ENCODE peak calls at places on chromosomes 1 and 21, in four cellular contexts. A, W, Q and B are unnamed samples.

GRCh38 chr1:204493882-204494280 is 724 bp downstream of the PIK3C2B start:
- DNase-seq in A (no peak), W (peak), Q (peak), B (no peak)

GRCh38 chr1:230212405-230212936 is 145.4 kb downstream of the GALNT2 start:
- DNase-seq in A (peak), W (no peak), Q (no peak), B (no peak)

GRCh38 chr1:111275079-111275478 is 15.6 kb upstream of the CHIA start:
- DNase-seq in A (no peak), W (peak), Q (peak), B (no peak)

GRCh38 chr1:86846166-86846647 is 67.7 kb downstream of the SELENOF start:
- DNase-seq in A (no peak), W (peak), Q (peak), B (no peak)

GRCh38 chr1:226675720-226676357 is 63.2 kb downstream of the ITPKB start:
- DNase-seq in A (no peak), W (no peak), Q (no peak), B (no peak)

GRCh38 chr1:99869304-99869703 is 19.1 kb downstream of the AGL start:
- DNase-seq in A (no peak), W (no peak), Q (peak), B (no peak)

GRCh38 chr1:214540324-214540723 is 11.1 kb downstream of the PTPN14 start:
- DNase-seq in A (no peak), W (no peak), Q (no peak), B (no peak)

GRCh38 chr1:30413606-30414005 is 309.8 kb downstream of the MATN1 start:
- DNase-seq in A (no peak), W (no peak), Q (no peak), B (no peak)

GRCh38 chr1:196372896-196373536 is 235.2 kb downstream of the KCNT2 start:
- DNase-seq in A (no peak), W (peak), Q (peak), B (peak)

GRCh38 chr1:153663211-153663610 is 4.7 kb downstream of the SNAPIN start:
- DNase-seq in A (no peak), W (no peak), Q (peak), B (no peak)

GRCh38 chr1:23273450-23274133 is 56.3 kb upstream of the HTR1D start:
- DNase-seq in A (no peak), W (peak), Q (peak), B (peak)

GRCh38 chr1:97340951-97341350 is 579.9 kb downstream of the DPYD start:
- DNase-seq in A (no peak), W (no peak), Q (peak), B (no peak)

GRCh38 chr1:34378968-34379729 is 202.4 kb downstream of the C1orf94 start:
- DNase-seq in A (no peak), W (no peak), Q (no peak), B (no peak)

GRCh38 chr1:61253912-61254628 is 171.7 kb downstream of the NFIA start:
- DNase-seq in A (no peak), W (no peak), Q (no peak), B (no peak)

GRCh38 chr1:12552951-12553921 is 64.8 kb downstream of the DHRS3 start:
- DNase-seq in A (no peak), W (no peak), Q (no peak), B (no peak)

GRCh38 chr21:45142469-45142868 is 68.1 kb downstream of the ADARB1 start:
- DNase-seq in A (no peak), W (no peak), Q (peak), B (no peak)

GRCh38 chr21:45768741-45769049 is 125.2 kb downstream of the PCBP3 start:
- DNase-seq in A (no peak), W (no peak), Q (no peak), B (no peak)

GRCh38 chr1:30310966-30311742 is 412.2 kb downstream of the MATN1 start:
- DNase-seq in A (no peak), W (no peak), Q (no peak), B (no peak)

GRCh38 chr1:20178634-20179368 is 7.1 kb upstream of the UBXN10 start:
- DNase-seq in A (no peak), W (no peak), Q (no peak), B (no peak)

GRCh38 chr1:239763850-239764249 is 327.8 kb upstream of the FMN2 start:
- DNase-seq in A (no peak), W (peak), Q (no peak), B (no peak)

GRCh38 chr1:154809436-154810413 is 60.4 kb downstream of the KCNN3 start:
- DNase-seq in A (no peak), W (no peak), Q (peak), B (no peak)

GRCh38 chr1:145962157-145963102 is 1.9 kb downstream of the ANKRD34A start:
- DNase-seq in A (no peak), W (no peak), Q (no peak), B (no peak)

GRCh38 chr1:94863297-94863911 is 43.2 kb downstream of the SLC44A3 start:
- DNase-seq in A (no peak), W (no peak), Q (peak), B (peak)

GRCh38 chr1:23100074-23100748 is 68.4 kb downstream of the LUZP1 start:
- DNase-seq in A (no peak), W (peak), Q (peak), B (no peak)

GRCh38 chr1:243979396-243979795 is 71.7 kb upstream of the ZBTB18 start:
- DNase-seq in A (no peak), W (no peak), Q (no peak), B (no peak)

GRCh38 chr1:55579332-55579996 is 364.3 kb upstream of the USP24 start:
- DNase-seq in A (no peak), W (no peak), Q (no peak), B (no peak)

GRCh38 chr1:44068442-44068861 is 37.2 kb upstream of the SLC6A9 start:
- DNase-seq in A (peak), W (no peak), Q (no peak), B (no peak)

GRCh38 chr1:5110508-5110907 is 456.1 kb downstream of the AJAP1 start:
- DNase-seq in A (no peak), W (no peak), Q (no peak), B (no peak)

GRCh38 chr21:44054710-44055109 is 42.6 kb downstream of the TRAPPC10 start:
- DNase-seq in A (no peak), W (peak), Q (peak), B (no peak)

GRCh38 chr1:33438364-33439145 is 7.7 kb upstream of the PHC2 start:
- DNase-seq in A (no peak), W (no peak), Q (no peak), B (no peak)

GRCh38 chr1:10031461-10031860 is 1.3 kb upstream of the UBE4B start:
- DNase-seq in A (no peak), W (peak), Q (peak), B (no peak)

GRCh38 chr21:45158491-45159423 is 84.4 kb downstream of the ADARB1 start:
- DNase-seq in A (no peak), W (no peak), Q (no peak), B (no peak)

DNA sequence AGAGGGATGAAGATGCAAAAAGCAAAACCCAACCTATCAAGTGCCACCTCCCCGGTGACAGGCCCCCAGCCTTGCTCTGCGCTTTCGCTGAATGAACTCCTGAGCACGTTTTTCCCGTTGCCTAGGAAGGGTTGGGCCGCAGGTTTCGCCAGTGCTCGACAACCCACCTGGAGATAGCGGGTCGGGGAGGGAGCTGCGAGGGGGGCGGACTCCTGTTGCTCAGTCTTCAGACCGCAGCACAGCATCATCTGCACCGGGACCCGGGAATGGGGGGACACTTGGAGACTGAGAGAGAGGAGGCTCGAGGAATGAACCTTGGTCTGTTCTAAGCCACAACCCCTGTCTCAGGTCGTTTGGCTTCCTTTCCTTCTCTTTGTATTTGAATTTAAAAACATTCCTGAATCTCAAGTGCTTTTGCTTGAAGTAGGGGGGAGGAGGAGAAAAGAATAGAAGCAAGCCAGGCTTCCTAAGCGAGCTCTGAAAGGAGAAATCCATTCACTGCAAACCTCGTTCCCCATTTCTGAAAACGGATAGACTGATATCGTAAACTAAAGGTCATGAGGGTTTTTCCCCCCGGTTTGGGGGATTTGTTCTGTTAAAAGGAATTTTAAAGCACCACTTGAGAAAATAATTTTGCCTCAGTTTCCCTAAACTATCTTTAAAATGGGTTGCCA is 1.2 kb downstream of the AK5 start:
- DNase-seq in A (no peak), W (no peak), Q (peak), B (no peak)
- TF ChIP-seq RAD21 in A (no peak), W (no peak), Q (no peak), B (no peak)

GRCh38 chr21:33197546-33197945 is 32.2 kb upstream of the IFNAR2 start:
- DNase-seq in A (no peak), W (no peak), Q (no peak), B (no peak)
- TF ChIP-seq RAD21 in A (no peak), W (no peak), Q (no peak), B (no peak)

DNA sequence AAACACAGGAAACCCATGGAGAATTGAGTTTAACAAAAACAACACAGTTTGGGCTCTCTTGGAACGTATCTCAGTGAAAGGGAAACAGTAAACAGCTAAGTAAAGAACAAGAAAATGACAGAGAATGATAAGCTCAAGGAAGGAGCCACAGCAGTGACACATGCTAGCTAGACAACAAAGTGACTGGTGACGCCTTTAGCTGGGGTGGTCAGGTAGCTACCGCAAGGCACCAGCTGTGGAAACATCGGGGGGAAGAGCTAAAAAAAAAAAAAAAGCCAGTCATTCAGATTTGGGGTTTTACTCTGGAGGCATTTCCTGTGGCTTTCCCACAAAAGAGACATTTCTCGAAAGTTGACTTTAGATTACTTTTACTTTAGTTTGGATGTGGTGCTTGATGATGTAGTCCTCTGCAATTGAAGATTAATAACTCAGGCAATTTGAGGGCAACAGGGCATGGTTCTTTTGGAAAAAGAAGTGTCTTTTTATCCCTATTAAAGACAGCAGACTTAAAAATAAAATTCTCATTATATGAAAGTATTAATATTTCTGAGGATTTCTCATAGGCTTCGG is 2.1 kb downstream of the FHAD1 start:
- DNase-seq in A (no peak), W (no peak), Q (peak), B (no peak)
- TF ChIP-seq RAD21 in A (no peak), W (no peak), Q (no peak), B (no peak)

GRCh38 chr1:28104866-28105467 is 16.6 kb upstream of the EYA3 start:
- DNase-seq in A (no peak), W (peak), Q (peak), B (peak)
- TF ChIP-seq RAD21 in A (no peak), W (no peak), Q (no peak), B (no peak)

DNA sequence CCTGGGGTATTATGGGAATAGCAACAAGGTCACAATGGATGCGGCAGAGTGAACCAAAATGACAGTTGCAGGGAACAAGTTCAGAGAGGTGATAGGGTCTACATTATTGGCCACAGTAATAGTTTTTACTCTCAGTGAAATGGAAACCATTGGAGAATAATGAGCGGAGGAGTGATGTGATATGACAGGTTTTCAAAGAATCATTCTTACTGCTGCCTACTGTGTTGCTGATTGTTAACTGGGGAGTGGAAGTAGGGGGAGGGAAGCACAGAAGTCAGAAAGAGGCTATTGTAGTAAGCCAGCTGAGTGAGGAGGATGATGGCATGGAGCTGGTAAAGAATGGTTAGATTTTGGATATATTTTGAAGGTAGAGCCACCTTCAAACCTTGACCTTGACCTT is 195.2 kb upstream of the HOOK1 start:
- DNase-seq in A (no peak), W (no peak), Q (no peak), B (no peak)
- TF ChIP-seq RAD21 in A (no peak), W (no peak), Q (no peak), B (no peak)

GRCh38 chr1:184160236-184160635 is 108.7 kb downstream of the TSEN15 start:
- DNase-seq in A (peak), W (peak), Q (peak), B (no peak)
- TF ChIP-seq RAD21 in A (no peak), W (no peak), Q (no peak), B (no peak)